ENCODE peak calls at places on chromosomes 3 and 15, in six cellular contexts. I is mucosa of descending colon; Q is hepatocyte; B is GM23248; V is upper lobe of right lung; Y is effector memory CD4-positive, alpha-beta T cell. M is an unnamed sample. For H3K9me3, the result is how much of the 10 kb centered on the place peaks cover.

GRCh38 chr15:93088981-93089854 is at the start of gene RGMA:
- DNase-seq in B (peak), I (no peak), Y (no peak), Q (peak), V (peak), M (no peak)

GRCh38 chr3:123365450-123366143 is 83.3 kb downstream of the ADCY5 start:
- DNase-seq in V (peak), I (peak), Y (no peak), B (peak), Q (peak), M (no peak)

GRCh38 chr3:119219069-119219468 is 21.6 kb downstream of the B4GALT4 start:
- DNase-seq in I (no peak), B (no peak), Q (no peak), Y (no peak), V (no peak), M (no peak)

GRCh38 chr15:100665570-100665969 is 63.2 kb downstream of the ASB7 start:
- DNase-seq in Q (no peak), I (no peak), V (no peak), B (peak), Y (no peak), M (no peak)

GRCh38 chr3:154888386-154888785 is 191.7 kb upstream of the MME start:
- DNase-seq in V (no peak), B (no peak), Q (no peak), I (no peak), Y (no peak), M (no peak)

GRCh38 chr15:43329222-43329959 is 982 bp downstream of the LCMT2 start:
- DNase-seq in Q (no peak), Y (no peak), V (no peak), I (no peak), B (peak), M (peak)

GRCh38 chr15:51085764-51086163 is 8.9 kb downstream of the TNFAIP8L3 start:
- DNase-seq in B (peak), V (no peak), Y (no peak), I (no peak), Q (no peak), M (no peak)

GRCh38 chr3:126850370-126851085 is 132.4 kb upstream of the PLXNA1 start:
- DNase-seq in Q (peak), B (peak), Y (no peak), I (no peak), V (peak), M (no peak)

GRCh38 chr3:160210799-160211221 is 14.4 kb upstream of the C3orf80 start:
- DNase-seq in B (peak), Y (no peak), Q (peak), V (no peak), I (no peak), M (no peak)

GRCh38 chr15:25053000-25053815 is 98.4 kb downstream of the SNRPN start:
- DNase-seq in V (peak), B (no peak), I (no peak), Y (no peak), Q (no peak), M (peak)

GRCh38 chr15:25051399-25052154 is 96.8 kb downstream of the SNRPN start:
- DNase-seq in I (no peak), Q (no peak), V (peak), B (no peak), Y (no peak), M (no peak)

GRCh38 chr15:25054329-25054728 is 99.5 kb downstream of the SNRPN start:
- DNase-seq in V (no peak), B (no peak), Q (no peak), Y (no peak), I (no peak), M (peak)

GRCh38 chr15:25054943-25055342 is 100.2 kb downstream of the SNRPN start:
- DNase-seq in Y (no peak), I (no peak), B (no peak), V (peak), Q (no peak), M (no peak)

DNA sequence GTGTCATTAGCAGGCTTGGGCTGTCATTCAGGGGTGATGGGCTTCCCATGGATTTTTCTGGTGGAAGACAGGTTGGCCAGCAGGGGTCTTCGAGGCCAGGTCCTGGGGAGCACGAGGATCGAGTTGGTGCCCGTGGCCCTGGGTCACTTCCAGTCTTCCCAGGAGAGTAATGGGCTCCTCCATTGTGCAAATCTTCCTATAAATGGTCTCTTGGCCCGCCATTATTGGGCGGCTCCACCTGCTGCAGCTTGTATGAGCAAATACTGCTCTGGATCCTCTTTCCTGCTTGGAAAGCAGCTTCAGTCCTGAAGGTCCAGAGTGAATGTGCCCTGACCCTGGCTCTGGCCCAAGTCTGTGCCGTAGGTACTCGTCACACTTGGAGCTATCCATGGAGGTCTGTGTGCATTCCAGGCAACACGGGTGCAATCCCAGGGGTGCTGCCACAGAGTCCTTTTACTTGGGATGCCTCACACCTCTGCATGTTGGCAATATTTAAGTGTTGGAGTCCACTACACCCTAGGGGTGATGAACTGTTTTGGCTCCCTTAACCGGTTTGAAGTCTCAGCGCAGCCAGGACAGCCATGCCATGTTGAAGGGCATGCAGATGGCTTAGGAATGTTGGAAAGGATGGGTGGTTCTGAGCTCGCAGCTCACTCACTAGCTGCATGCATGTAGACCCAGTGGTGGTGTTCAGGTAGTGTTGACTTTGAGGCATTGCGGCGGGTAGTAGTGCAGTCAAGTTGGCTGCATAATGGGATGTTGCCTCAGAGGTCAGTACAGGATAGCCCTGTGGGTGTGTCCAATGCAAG is 97.6 kb downstream of the SNRPN start:
- DNase-seq in Y (no peak), B (no peak), I (no peak), V (peak), Q (no peak), M (peak)
- H3K9me3 ChIP-seq in Y (half or more), B (under half), I (half or more), V (half or more), Q (half or more), M (half or more)

DNA sequence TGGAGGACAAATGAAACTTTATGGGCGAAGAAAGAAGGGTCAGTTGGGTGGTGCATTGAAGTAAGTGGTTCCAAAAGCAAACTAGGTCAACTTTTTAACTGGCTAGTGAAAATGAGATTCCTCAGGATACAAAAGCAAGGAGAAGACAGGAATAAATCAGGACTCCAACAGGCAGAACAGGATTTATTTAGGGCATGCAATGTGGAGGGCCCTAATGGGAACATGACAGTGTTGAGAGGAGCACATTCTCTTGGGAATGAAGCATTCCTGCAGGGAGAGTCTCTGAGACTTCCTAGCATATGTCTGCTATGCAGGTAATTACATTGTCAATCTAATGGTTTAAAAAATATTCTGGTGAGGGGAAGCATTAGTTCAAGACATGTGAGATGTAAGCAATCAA is 8.7 kb downstream of the NPAP1 start:
- DNase-seq in V (no peak), B (no peak), Q (no peak), Y (no peak), I (no peak), M (no peak)
- H3K9me3 ChIP-seq in V (under half), B (under half), Q (under half), Y (under half), I (under half), M (under half)

GRCh38 chr3:61809879-61810278 is 248.5 kb downstream of the PTPRG start:
- DNase-seq in Q (no peak), I (peak), V (no peak), B (no peak), Y (no peak), M (peak)
- H3K9me3 ChIP-seq in Q (under half), I (under half), V (under half), B (under half), Y (under half), M (under half)

DNA sequence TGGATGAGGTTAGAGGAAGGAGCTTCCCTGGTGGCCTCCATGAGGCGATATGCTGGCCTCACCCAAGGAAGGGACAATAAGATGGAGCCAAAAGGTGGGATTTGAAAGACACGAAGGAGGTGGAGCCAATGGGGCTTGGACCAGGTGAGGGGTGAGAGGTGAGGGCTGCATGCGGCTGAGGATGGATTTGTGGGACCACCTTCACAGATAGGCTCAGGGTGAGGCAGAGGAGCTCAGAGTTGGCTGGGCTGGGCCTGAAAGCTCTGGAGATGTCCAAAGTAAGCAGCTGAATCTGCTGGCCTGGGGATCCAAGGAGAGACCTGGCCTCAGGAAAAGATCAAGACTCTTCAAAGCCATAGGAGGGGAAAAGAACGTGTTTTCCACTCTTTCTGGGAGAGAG is 49.8 kb downstream of the EXOG start:
- DNase-seq in V (no peak), I (no peak), Q (no peak), B (no peak), Y (no peak), M (no peak)
- H3K9me3 ChIP-seq in V (under half), I (under half), Q (under half), B (under half), Y (under half), M (under half)

GRCh38 chr15:76274226-76274625 is 37.0 kb downstream of the ETFA start:
- DNase-seq in Y (no peak), Q (no peak), V (no peak), I (no peak), B (peak), M (no peak)

GRCh38 chr15:76274821-76275220 is 36.4 kb downstream of the ETFA start:
- DNase-seq in B (no peak), Q (no peak), Y (no peak), I (no peak), V (no peak), M (no peak)

GRCh38 chr15:76267077-76267476 is 44.2 kb downstream of the ETFA start:
- DNase-seq in Y (no peak), B (no peak), V (no peak), I (no peak), Q (no peak), M (no peak)

DNA sequence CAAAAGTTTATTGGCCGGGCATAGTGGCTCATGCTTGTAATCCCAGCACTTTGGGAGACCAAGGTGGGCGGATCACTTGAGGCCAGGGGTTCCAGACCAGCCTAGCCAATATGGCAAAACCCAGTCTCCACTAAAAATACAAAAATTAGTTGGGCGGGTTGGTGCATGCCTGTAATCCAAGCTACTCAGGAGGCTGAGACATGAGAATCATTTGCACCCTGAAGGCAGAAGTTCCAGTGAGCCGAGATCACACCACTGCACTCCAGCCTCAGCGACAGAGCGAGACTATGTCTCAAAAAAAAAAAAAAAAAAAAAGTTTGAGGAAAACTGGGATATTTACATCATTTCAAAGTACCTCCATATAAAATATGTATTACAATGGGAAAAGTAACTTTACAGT is 40.4 kb downstream of the ETFA start:
- DNase-seq in Y (no peak), B (no peak), Q (no peak), I (no peak), V (no peak), M (no peak)
- H3K9me3 ChIP-seq in Y (under half), B (under half), Q (under half), I (under half), V (under half), M (under half)

GRCh38 chr15:22229971-22230815 is 149.9 kb downstream of the OR4M2 start:
- DNase-seq in I (no peak), Q (no peak), V (peak), Y (no peak), B (no peak), M (no peak)

GRCh38 chr15:22231603-22232002 is 151.3 kb downstream of the OR4M2 start:
- DNase-seq in I (no peak), Q (no peak), V (no peak), Y (no peak), B (no peak), M (no peak)

GRCh38 chr15:22227961-22228762 is 147.8 kb downstream of the OR4M2 start:
- DNase-seq in Q (no peak), Y (no peak), V (peak), B (no peak), I (no peak), M (no peak)

GRCh38 chr15:22236469-22236868 is 156.1 kb downstream of the OR4M2 start:
- DNase-seq in Y (no peak), V (no peak), B (no peak), Q (no peak), I (no peak), M (no peak)

GRCh38 chr15:22232675-22233074 is 152.3 kb downstream of the OR4M2 start:
- DNase-seq in V (no peak), I (no peak), Y (no peak), B (no peak), Q (no peak), M (no peak)
- H3K9me3 ChIP-seq in V (under half), I (half or more), Y (under half), B (under half), Q (under half), M (under half)

DNA sequence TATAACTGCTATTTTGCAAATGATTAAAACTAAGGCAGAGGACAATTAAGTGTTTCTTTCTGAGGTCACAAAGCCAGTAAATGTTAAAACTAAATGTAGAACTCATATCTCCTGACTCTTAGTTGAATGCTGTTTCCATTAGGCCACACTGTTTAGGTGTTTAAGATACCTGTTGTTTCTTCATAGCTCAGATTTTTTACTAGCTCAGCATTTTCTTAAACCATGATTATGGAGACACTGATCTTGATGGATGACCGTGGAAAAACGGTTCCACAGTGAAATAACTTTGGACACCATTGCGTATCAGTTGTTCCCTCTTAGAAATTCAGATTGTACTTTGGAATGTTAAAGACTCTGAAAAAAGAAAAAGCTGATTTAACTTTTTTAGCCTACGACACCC is 177.5 kb downstream of the TCF12 start:
- DNase-seq in Q (no peak), V (no peak), I (no peak), Y (no peak), B (no peak), M (no peak)
- H3K9me3 ChIP-seq in Q (under half), V (under half), I (under half), Y (under half), B (under half), M (under half)

DNA sequence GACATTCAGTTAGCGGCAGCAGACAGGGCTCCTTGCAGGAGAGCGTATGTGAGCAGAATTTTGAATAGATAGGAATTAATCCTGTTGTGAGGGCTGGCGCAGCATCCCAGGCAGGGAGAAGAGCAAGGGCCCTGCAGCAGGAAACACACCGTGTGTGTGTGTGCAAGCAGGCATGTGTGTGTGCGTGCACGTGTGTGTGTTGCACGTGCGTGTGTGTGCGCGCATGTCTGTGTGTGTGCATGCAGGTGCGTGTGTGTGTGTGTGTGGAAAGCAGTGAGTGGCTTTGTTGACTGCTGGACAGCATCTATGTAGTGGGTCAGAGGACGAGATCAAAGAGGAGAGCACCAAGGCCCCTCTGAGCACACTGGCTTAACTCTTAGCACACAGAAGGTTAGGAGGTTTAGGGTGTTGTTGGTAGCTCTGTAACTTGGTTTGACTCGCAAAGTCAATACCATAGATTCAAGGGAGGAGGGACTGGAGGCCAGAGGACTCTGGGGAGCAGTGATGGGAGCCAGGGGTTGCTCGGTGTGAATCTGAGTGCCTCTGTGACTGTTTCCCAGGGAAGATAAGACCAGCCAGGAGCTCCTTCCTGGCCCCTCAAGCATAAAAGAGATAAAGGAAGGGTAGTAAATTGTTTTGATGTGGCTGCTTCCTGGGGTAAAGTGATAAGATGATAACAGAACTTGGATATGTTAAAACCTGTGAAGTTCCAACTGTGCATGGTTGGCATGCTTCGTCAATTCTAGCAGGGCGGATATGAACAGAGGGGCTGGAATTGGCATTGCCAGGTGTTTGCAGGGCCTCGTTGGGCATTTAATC is 639.6 kb downstream of the NR2F2 start:
- DNase-seq in V (no peak), I (no peak), B (no peak), Q (no peak), Y (no peak), M (no peak)
- H3K9me3 ChIP-seq in V (under half), I (under half), B (under half), Q (under half), Y (under half), M (under half)